ENCODE peak calls at places on chromosomes 11 and 22, in nine cellular contexts. N is HCT116, V is SK-N-SH, U is endothelial cell of umbilical vein, P is cardiac muscle cell, Q is A673, H is left lung, M is RWPE2, B is esophagus muscularis mucosa. J is an unnamed sample.

GRCh38 chr11:92580931-92581330 is 356.3 kb downstream of the FAT3 start:
- DNase-seq in N (no peak), V (no peak), U (no peak), P (no peak), Q (no peak), H (no peak), M (no peak), B (no peak), J (no peak)

GRCh38 chr22:26674211-26675190 is 17.1 kb downstream of the MIAT start:
- DNase-seq in N (no peak), V (no peak), U (no peak), P (no peak), Q (no peak), H (no peak), M (no peak), B (no peak), J (peak)

GRCh38 chr22:47810505-47811500 is 1048.4 kb downstream of the TBC1D22A start:
- DNase-seq in N (no peak), V (no peak), U (no peak), P (no peak), Q (no peak), H (no peak), M (no peak), B (no peak), J (no peak)

GRCh38 chr22:38141574-38141973 is 31.1 kb upstream of the BAIAP2L2 start:
- DNase-seq in N (no peak), V (no peak), U (no peak), P (no peak), Q (no peak), H (no peak), M (no peak), B (no peak), J (no peak)

GRCh38 chr22:50613291-50613981 is 12.8 kb downstream of the MAPK8IP2 start:
- DNase-seq in N (peak), V (peak), U (no peak), P (peak), Q (no peak), H (peak), M (no peak), B (no peak), J (no peak)

GRCh38 chr11:1939006-1939626 is 8.0 kb upstream of the MRPL23 start:
- DNase-seq in N (no peak), V (peak), U (no peak), P (peak), Q (no peak), H (peak), M (peak), B (no peak), J (peak)

GRCh38 chr22:22193923-22194322 is 50.7 kb upstream of the VPREB1 start:
- DNase-seq in N (no peak), V (no peak), U (no peak), P (no peak), Q (no peak), H (no peak), M (no peak), B (peak), J (no peak)

GRCh38 chr11:937853-938261 is 12.2 kb downstream of the AP2A2 start:
- DNase-seq in N (no peak), V (no peak), U (no peak), P (no peak), Q (no peak), H (no peak), M (no peak), B (no peak), J (no peak)

GRCh38 chr11:128929991-128930390 is 12.7 kb downstream of the TP53AIP1 start:
- DNase-seq in N (no peak), V (no peak), U (no peak), P (peak), Q (peak), H (no peak), M (no peak), B (no peak), J (no peak)

GRCh38 chr22:45917700-45918454 is 59.1 kb downstream of the WNT7B start:
- DNase-seq in N (no peak), V (no peak), U (no peak), P (no peak), Q (no peak), H (no peak), M (no peak), B (no peak), J (no peak)

GRCh38 chr11:74849525-74850391 is 99.1 kb downstream of the XRRA1 start:
- DNase-seq in N (no peak), V (no peak), U (no peak), P (peak), Q (no peak), H (no peak), M (no peak), B (peak), J (no peak)

GRCh38 chr11:74171630-74172465 is 759 bp downstream of the PPME1 start:
- DNase-seq in N (no peak), V (no peak), U (peak), P (no peak), Q (peak), H (no peak), M (no peak), B (no peak), J (no peak)

GRCh38 chr11:77115181-77115611 is 12.6 kb downstream of the OMP start:
- DNase-seq in N (no peak), V (no peak), U (no peak), P (no peak), Q (no peak), H (peak), M (no peak), B (no peak), J (no peak)

GRCh38 chr11:17343907-17344306 is 7.7 kb upstream of the NCR3LG1 start:
- DNase-seq in N (peak), V (no peak), U (no peak), P (peak), Q (peak), H (no peak), M (no peak), B (no peak), J (no peak)

GRCh38 chr11:69817265-69818236 is 1.7 kb downstream of the FGF3 start:
- DNase-seq in N (no peak), V (peak), U (no peak), P (peak), Q (peak), H (peak), M (no peak), B (no peak), J (no peak)

GRCh38 chr11:61357233-61357893 is 4.3 kb downstream of the CYB561A3 start:
- DNase-seq in N (no peak), V (no peak), U (no peak), P (no peak), Q (no peak), H (no peak), M (no peak), B (no peak), J (no peak)

GRCh38 chr11:44950625-44951472 is at the start of gene TP53I11:
- DNase-seq in N (peak), V (peak), U (peak), P (peak), Q (peak), H (peak), M (no peak), B (no peak), J (no peak)

GRCh38 chr11:76615950-76616349 is 54.6 kb downstream of the LRRC32 start:
- DNase-seq in N (no peak), V (no peak), U (peak), P (peak), Q (peak), H (no peak), M (no peak), B (no peak), J (no peak)

DNA sequence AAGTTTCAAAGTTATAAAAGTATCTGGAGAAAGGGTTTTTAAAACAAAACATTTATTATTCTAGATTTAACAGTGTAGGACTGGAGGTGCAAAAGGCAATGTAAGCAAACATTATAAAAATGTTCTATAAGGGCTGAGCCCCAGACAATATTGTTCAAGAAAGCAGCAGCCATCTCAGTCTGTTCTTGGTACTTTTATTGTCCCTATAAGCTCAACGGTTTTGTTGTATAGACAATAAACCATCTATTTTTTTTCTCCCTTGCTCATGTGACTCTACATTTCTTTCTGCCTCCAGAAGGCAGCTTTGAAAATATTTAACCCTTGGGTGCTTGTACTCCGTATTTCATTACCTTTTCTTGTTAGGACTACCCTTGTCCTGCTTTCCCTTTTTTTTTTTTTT is 25.2 kb upstream of the NXPE2 start:
- DNase-seq in N (no peak), V (no peak), U (no peak), P (no peak), Q (no peak), H (no peak), M (no peak), B (no peak), J (no peak)
- H3K27ac ChIP-seq in N (no peak), V (no peak), U (no peak), P (no peak), Q (no peak), H (no peak), M (no peak), B (no peak), J (no peak)

GRCh38 chr22:29584975-29585374 is 4.1 kb upstream of the NIPSNAP1 start:
- DNase-seq in N (no peak), V (no peak), U (no peak), P (no peak), Q (no peak), H (no peak), M (no peak), B (no peak), J (no peak)

GRCh38 chr22:29593923-29594322 is 9.5 kb upstream of the NF2 start:
- DNase-seq in N (no peak), V (no peak), U (no peak), P (no peak), Q (no peak), H (no peak), M (no peak), B (no peak), J (no peak)

GRCh38 chr22:29587938-29588699 is 7.2 kb upstream of the NIPSNAP1 start:
- DNase-seq in N (no peak), V (no peak), U (peak), P (peak), Q (peak), H (no peak), M (peak), B (no peak), J (no peak)
- H3K27ac ChIP-seq in N (no peak), V (peak), U (no peak), P (no peak), Q (no peak), H (no peak), M (peak), B (no peak), J (no peak)

GRCh38 chr11:64853709-64854108 is 9.3 kb upstream of the CDC42BPG start:
- DNase-seq in N (no peak), V (no peak), U (no peak), P (no peak), Q (no peak), H (peak), M (no peak), B (no peak), J (no peak)

GRCh38 chr11:64852804-64853520 is 8.5 kb upstream of the CDC42BPG start:
- DNase-seq in N (no peak), V (no peak), U (no peak), P (no peak), Q (no peak), H (peak), M (no peak), B (no peak), J (no peak)

GRCh38 chr11:64850979-64851567 is 6.6 kb upstream of the CDC42BPG start:
- DNase-seq in N (no peak), V (no peak), U (no peak), P (no peak), Q (no peak), H (peak), M (no peak), B (no peak), J (no peak)

GRCh38 chr11:64849600-64850356 is 5.3 kb upstream of the CDC42BPG start:
- DNase-seq in N (no peak), V (no peak), U (no peak), P (peak), Q (no peak), H (peak), M (no peak), B (no peak), J (no peak)

GRCh38 chr11:64851831-64852337 is 7.4 kb upstream of the CDC42BPG start:
- DNase-seq in N (no peak), V (no peak), U (no peak), P (no peak), Q (no peak), H (peak), M (no peak), B (no peak), J (no peak)
- H3K27ac ChIP-seq in N (peak), V (no peak), U (no peak), P (no peak), Q (no peak), H (peak), M (peak), B (peak), J (no peak)

GRCh38 chr11:66013762-66014100 is 1.9 kb downstream of the CST6 start:
- DNase-seq in N (no peak), V (no peak), U (no peak), P (no peak), Q (no peak), H (peak), M (peak), B (no peak), J (no peak)

GRCh38 chr11:66017354-66017753 is 5.5 kb downstream of the CST6 start:
- DNase-seq in N (no peak), V (no peak), U (no peak), P (no peak), Q (no peak), H (peak), M (no peak), B (no peak), J (no peak)

GRCh38 chr11:66015936-66016792 is 4.4 kb downstream of the CST6 start:
- DNase-seq in N (no peak), V (no peak), U (no peak), P (no peak), Q (peak), H (peak), M (peak), B (no peak), J (no peak)

GRCh38 chr11:66016793-66017177 is 5.0 kb downstream of the CST6 start:
- DNase-seq in N (no peak), V (no peak), U (no peak), P (no peak), Q (no peak), H (peak), M (peak), B (no peak), J (no peak)

GRCh38 chr11:66015094-66015881 is 3.5 kb downstream of the CST6 start:
- DNase-seq in N (peak), V (no peak), U (peak), P (peak), Q (peak), H (peak), M (peak), B (no peak), J (no peak)
- H3K27ac ChIP-seq in N (peak), V (peak), U (peak), P (no peak), Q (peak), H (no peak), M (peak), B (no peak), J (no peak)

DNA sequence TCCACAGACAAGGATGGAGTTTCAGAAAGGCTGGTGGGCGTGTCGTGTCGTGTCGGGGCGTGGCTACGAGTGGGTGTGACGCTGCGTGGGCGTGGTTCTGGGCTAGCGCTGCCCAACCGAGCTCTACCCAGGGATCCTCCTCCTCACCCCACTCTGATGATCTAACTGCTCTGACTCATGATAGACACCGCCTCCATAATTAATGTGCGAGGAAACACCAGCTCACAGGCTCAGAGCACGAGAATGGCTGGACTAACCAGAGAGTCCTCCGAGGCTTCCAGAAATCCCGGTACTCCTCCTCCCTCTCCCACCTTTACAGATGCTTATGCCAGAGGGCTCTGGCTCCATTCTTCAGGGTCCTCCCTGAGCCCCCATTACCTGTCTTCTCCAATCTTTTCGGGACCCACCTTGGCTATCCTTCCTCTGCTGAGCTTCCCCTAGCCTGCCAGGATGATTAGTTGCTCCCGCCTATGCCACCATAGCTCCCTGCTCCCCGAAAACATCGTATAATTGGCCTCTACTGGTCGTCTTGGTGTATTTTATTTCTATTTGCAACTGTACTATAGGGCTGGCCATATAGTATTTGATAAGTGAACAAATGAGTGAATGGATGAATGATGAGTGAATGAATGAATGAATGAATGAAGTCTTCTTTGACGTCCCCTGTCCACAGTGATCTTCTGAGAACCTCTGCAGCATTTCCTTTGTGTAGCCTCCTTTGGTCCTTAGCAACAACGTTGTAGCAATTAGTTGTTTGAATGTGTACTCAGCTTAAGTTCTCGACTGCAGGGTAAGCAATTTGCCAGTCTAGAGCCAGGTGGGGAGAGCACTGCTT is 21.7 kb downstream of the TMPRSS13 start:
- DNase-seq in N (peak), V (peak), U (peak), P (peak), Q (peak), H (peak), M (peak), B (peak), J (peak)
- H3K27ac ChIP-seq in N (peak), V (no peak), U (peak), P (peak), Q (peak), H (no peak), M (peak), B (peak), J (peak)

DNA sequence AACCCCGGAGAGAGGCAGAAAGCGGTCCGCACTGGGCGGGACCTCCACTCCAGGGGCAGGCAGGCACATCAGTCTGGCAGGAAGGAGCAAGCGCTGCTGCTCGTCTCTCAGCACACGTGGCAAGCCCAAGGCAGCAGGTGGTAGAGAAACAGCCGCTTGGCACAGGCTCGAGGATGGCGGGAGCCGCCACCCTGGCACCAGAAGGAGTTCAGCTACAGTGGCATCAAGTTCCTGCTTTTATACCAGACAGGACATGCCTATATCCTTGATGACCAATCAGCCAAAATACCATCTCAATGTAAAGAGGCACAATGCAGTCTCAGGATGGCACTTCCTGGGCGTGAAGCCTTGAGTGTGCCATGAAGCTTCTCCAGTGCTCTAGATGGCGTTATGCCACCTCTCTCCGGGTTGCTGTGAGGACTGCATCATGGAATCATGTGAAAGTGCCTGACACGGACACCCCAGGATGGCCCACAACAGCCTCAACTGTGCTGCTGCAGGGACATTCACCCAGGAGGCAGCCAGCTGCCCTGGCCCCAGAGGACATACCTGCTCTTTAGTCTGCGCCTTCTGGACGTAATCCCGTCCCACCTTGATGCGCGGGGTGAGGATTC is 64.8 kb downstream of the APOL1 start:
- DNase-seq in N (no peak), V (no peak), U (no peak), P (no peak), Q (no peak), H (no peak), M (no peak), B (no peak), J (no peak)
- H3K27ac ChIP-seq in N (no peak), V (peak), U (no peak), P (no peak), Q (no peak), H (peak), M (peak), B (peak), J (no peak)

GRCh38 chr11:110711776-110712642 is at the start of gene ARHGAP20:
- DNase-seq in N (no peak), V (peak), U (peak), P (peak), Q (peak), H (peak), M (no peak), B (peak), J (no peak)
- H3K27ac ChIP-seq in N (no peak), V (no peak), U (no peak), P (no peak), Q (peak), H (peak), M (no peak), B (peak), J (no peak)

DNA sequence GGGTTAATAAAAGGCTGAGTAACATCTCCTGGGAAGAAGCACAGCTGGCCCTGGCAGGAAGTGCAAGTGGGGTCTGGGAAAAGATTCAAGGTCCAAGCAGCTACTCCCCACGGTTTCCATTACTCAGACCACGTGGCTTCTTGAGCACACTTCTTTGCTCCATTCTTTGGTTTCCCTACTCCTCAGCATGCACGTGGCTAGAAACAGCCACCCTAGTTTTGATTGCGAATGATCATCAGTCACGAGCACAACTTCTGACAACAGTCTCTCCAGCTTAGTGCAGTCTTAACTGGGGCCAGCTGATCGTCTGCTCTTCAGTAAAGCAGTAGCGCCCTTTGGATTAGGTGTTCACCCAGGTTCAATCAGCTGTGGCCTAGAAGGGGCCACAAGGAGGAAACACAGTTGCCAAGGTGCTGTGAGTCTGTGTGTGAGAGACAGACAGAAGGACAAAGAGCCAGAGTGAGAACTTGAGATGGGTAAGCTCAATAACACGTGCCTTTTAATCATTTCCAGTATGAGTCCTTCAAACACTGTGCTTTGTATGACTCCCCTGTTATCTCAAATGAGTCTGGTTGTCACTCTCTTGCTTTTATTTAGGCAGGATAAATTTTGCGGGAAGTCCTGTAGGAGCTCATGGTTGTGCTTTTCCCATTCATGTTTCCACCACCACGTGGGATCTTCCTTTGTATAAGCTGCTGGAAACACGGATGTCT is 956 bp upstream of the PARVA start:
- DNase-seq in N (no peak), V (no peak), U (no peak), P (peak), Q (peak), H (no peak), M (no peak), B (peak), J (no peak)
- H3K27ac ChIP-seq in N (no peak), V (peak), U (peak), P (peak), Q (no peak), H (peak), M (no peak), B (peak), J (no peak)